ENCODE peak calls at places on chromosomes 7 and 10, in ten cellular contexts. X is breast epithelium, Z is cardiac muscle cell, N is left ventricle myocardium inferior, A is Calu3, O is cardiac fibroblast, R is GM12864, B is neural crest cell, K is fibroblast of pulmonary artery, L is sigmoid colon. M is an unnamed sample.

GRCh38 chr10:43039629-43040481 is 37.0 kb upstream of the RET start:
- DNase-seq in X (peak), Z (peak), N (no peak), A (no peak), O (no peak), R (no peak), B (no peak), K (no peak), L (peak), M (peak)

GRCh38 chr7:158950914-158951635 is 94.7 kb downstream of the DYNC2I1 start:
- DNase-seq in X (no peak), Z (peak), N (no peak), A (no peak), O (no peak), R (no peak), B (no peak), K (peak), L (no peak), M (no peak)

GRCh38 chr10:13716161-13717071 is 129.7 kb downstream of the PRPF18 start:
- DNase-seq in X (no peak), Z (peak), N (peak), A (no peak), O (peak), R (no peak), B (peak), K (peak), L (no peak), M (no peak)

GRCh38 chr7:85186083-85186520 is 754 bp downstream of the SEMA3D start:
- DNase-seq in X (peak), Z (peak), N (no peak), A (peak), O (peak), R (no peak), B (peak), K (peak), L (peak), M (peak)

GRCh38 chr7:4602905-4603842 is 78.9 kb upstream of the FOXK1 start:
- DNase-seq in X (no peak), Z (no peak), N (no peak), A (no peak), O (no peak), R (no peak), B (no peak), K (no peak), L (no peak), M (no peak)

GRCh38 chr7:31860925-31861324 is 173.9 kb downstream of the PPP1R17 start:
- DNase-seq in X (no peak), Z (no peak), N (no peak), A (peak), O (no peak), R (no peak), B (no peak), K (no peak), L (no peak), M (no peak)

GRCh38 chr10:131972474-131973071 is 9.2 kb downstream of the BNIP3 start:
- DNase-seq in X (peak), Z (peak), N (peak), A (no peak), O (peak), R (no peak), B (no peak), K (peak), L (peak), M (no peak)

GRCh38 chr7:133784421-133785045 is 342.6 kb upstream of the LRGUK start:
- DNase-seq in X (no peak), Z (no peak), N (no peak), A (no peak), O (no peak), R (no peak), B (no peak), K (no peak), L (no peak), M (no peak)

DNA sequence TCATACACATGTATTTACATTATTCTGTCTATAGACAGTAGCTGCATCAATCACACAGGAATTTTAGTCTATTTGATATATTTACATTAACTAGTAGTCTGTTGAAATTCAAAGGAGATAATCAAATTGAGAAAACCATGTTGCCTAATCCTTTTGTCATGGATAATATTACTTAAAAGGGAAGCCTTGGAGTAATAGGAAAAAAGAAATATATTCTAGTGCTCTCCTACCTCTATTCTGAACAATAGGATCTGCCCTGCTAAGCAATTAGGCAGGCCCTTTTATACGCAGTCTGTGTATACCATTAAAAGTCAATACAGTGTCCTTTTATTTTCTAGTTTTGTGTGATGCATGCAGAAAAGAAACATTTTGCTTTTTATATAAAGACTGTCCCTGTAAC is 24.5 kb downstream of the UMAD1 start:
- DNase-seq in X (no peak), Z (no peak), N (no peak), A (no peak), O (no peak), R (no peak), B (no peak), K (no peak), L (no peak), M (no peak)
- TF ChIP-seq CTCF in X (no peak), Z (no peak), N (no peak), A (no peak), O (no peak), R (no peak), B (no peak), K (no peak), L (no peak), M (no peak)

GRCh38 chr7:129143724-129144094 is 798 bp upstream of the TSPAN33 start:
- DNase-seq in X (no peak), Z (no peak), N (no peak), A (no peak), O (no peak), R (no peak), B (no peak), K (no peak), L (no peak), M (no peak)

GRCh38 chr7:129144095-129144833 is at the start of gene TSPAN33:
- DNase-seq in X (peak), Z (peak), N (peak), A (peak), O (peak), R (no peak), B (peak), K (peak), L (peak), M (peak)

GRCh38 chr7:129147723-129148122 is 3.2 kb downstream of the TSPAN33 start:
- DNase-seq in X (no peak), Z (no peak), N (no peak), A (no peak), O (no peak), R (no peak), B (no peak), K (no peak), L (no peak), M (no peak)

GRCh38 chr7:129146237-129146979 is 1.9 kb downstream of the TSPAN33 start:
- DNase-seq in X (no peak), Z (no peak), N (peak), A (no peak), O (no peak), R (peak), B (no peak), K (no peak), L (no peak), M (no peak)

GRCh38 chr7:129144834-129145668 is 544 bp downstream of the TSPAN33 start:
- DNase-seq in X (no peak), Z (no peak), N (no peak), A (peak), O (no peak), R (no peak), B (no peak), K (no peak), L (no peak), M (no peak)
- TF ChIP-seq CTCF in X (no peak), Z (peak), N (peak), A (peak), O (no peak), R (peak), B (peak), K (peak), L (no peak), M (no peak)

DNA sequence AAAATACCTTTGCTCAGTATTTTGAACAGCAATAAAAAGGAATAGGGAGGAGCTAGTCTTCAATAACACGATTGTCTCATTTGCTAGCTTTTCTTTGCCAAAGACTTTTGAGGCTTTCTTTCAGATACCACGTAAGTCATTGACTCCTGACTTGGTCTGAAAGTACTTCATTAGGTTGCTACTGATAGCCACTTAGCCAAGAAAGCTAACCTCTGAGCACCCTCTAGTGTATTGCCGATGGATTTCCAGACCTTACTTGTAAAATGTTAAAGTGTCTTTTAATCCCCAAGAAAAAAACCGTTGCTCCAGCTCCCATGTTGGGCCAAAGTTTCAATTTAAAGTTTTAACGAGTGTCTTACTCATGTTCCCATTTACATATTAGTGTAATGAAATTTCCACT is 63.4 kb upstream of the STRIP2 start:
- DNase-seq in X (no peak), Z (peak), N (no peak), A (no peak), O (peak), R (no peak), B (no peak), K (no peak), L (no peak), M (no peak)
- TF ChIP-seq CTCF in X (no peak), Z (no peak), N (no peak), A (no peak), O (no peak), R (no peak), B (no peak), K (no peak), L (no peak), M (no peak)

DNA sequence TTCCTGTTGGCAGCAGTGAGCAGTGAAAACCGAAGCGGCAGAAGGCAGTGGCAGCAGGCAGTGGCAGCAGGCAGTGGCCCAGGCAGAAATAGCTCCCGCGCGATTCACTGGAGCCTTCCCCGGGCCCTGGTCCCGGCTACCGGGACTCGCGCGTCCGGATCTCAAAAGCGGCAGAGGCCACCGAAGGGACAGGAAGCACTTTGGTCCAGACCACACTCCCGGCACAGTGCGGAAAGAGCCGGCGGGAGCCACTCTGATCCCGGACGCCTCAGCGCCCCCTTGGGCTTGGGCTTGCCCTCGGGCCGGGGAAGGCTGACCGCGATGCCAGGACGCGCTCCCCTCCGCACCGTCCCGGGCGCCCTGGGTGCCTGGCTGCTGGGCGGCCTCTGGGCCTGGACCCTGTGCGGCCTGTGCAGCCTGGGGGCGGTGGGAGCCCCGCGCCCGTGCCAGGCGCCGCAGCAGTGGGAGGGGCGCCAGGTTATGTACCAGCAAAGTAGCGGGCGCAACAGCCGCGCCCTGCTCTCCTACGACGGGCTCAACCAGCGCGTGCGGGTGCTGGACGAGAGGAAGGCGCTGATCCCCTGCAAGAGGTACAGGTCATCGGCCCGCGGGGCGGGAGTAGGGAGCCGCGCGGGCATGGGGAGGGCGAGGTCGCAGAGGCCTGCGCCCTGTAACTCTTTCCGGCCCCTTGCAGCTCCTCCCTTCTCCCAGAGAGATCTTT is at the start of gene EPDR1:
- DNase-seq in X (no peak), Z (peak), N (peak), A (peak), O (no peak), R (no peak), B (peak), K (no peak), L (peak), M (no peak)
- TF ChIP-seq CTCF in X (no peak), Z (peak), N (peak), A (peak), O (no peak), R (peak), B (peak), K (peak), L (no peak), M (no peak)

DNA sequence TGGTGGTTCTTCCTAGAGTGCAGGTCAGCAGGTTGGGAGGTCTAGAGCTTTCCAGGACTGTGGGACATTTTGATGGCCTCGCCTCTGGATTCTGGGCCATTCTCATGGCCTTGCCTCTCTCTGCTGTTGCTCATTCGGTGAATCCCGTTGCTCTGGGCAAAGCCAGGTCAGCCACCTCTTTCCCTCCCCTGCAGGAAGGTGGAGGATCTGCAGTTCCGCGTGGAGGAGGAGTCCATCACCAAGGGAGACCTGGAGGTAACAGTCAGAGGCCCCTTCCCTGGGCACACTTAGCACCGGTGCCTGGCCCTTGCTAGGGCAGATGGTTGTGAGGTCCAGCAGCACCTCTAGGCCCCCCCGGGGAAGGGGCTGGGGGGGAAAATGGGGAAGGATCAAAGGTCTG is 74.9 kb downstream of the CLIP2 start:
- DNase-seq in X (no peak), Z (no peak), N (no peak), A (no peak), O (no peak), R (no peak), B (peak), K (no peak), L (no peak), M (no peak)
- TF ChIP-seq CTCF in X (no peak), Z (peak), N (no peak), A (no peak), O (peak), R (peak), B (peak), K (peak), L (no peak), M (no peak)

M was measured in right atrium auricular region.